ENCODE peak calls at places on chromosomes 4 and X, in nine cellular contexts. H is IMR-90; N is naive thymus-derived CD8-positive, alpha-beta T cell; B is stimulated activated CD4-positive, alpha-beta T cell treated with anti-CD3 and anti-CD28 coated beads, Interleukin-1b, Interleukin-23, amount 100 ng/mL, for 1 hour; U is endothelial cell; L is fibroblast of mammary gland; A is GM12891; R is AG04449; S is H9. O is an unnamed sample.
A peak's percentile ranks its signal among the peaks of the same experiment; 100 is the strongest.

GRCh38 chrX:71367396-71367795 is 1.2 kb downstream of the TAF1 start:
- DNase-seq in A (no peak), H (no peak), L (no peak), N (no peak), S (no peak), B (no peak), U (no peak), R (no peak), O (no peak)

GRCh38 chr4:165351359-165352130 is 24.1 kb downstream of the MSMO1 start:
- DNase-seq in U (no peak), S (peak; percentile 43), R (no peak), L (no peak), A (no peak), N (no peak), H (no peak), B (no peak), O (no peak)

GRCh38 chr4:101784957-101785356 is 5.6 kb upstream of the BANK1 start:
- DNase-seq in U (no peak), B (no peak), S (no peak), H (no peak), L (no peak), R (no peak), N (no peak), A (no peak), O (no peak)

GRCh38 chrX:1093586-1094538 is 118.6 kb downstream of the CRLF2 start:
- DNase-seq in B (no peak), S (no peak), R (no peak), A (no peak), U (no peak), L (no peak), N (no peak), H (no peak), O (no peak)

GRCh38 chr4:29277381-29277780 is 1442.8 kb upstream of the PCDH7 start:
- DNase-seq in B (no peak), R (no peak), N (no peak), A (no peak), L (peak; percentile 44), H (peak; percentile 68), S (no peak), U (no peak), O (no peak)

GRCh38 chr4:106365613-106366012 is 3.0 kb downstream of the GIMD1 start:
- DNase-seq in L (peak; percentile 92), H (peak; percentile 95), R (peak; percentile 78), B (no peak), U (no peak), A (no peak), S (no peak), N (no peak), O (peak; percentile 56)

GRCh38 chr4:98284640-98285046 is 23.5 kb downstream of the RAP1GDS1 start:
- DNase-seq in B (no peak), A (no peak), S (peak; percentile 80), H (peak; percentile 34), R (no peak), L (peak; percentile 32), N (no peak), U (no peak), O (no peak)

GRCh38 chr4:39730067-39730466 is 32.1 kb downstream of the UBE2K start:
- DNase-seq in B (no peak), H (no peak), L (peak; percentile 26), R (no peak), N (no peak), A (no peak), S (no peak), U (no peak), O (no peak)

GRCh38 chrX:37825225-37825842 is 22.0 kb downstream of the DYNLT3 start:
- DNase-seq in N (peak; percentile 51), R (no peak), U (peak; percentile 28), S (peak; percentile 25), H (peak; percentile 38), B (peak; percentile 19), L (peak; percentile 42), A (no peak), O (no peak)

GRCh38 chr4:155604718-155605601 is 61.7 kb upstream of the GUCY1A1 start:
- DNase-seq in H (peak; percentile 93), S (no peak), L (peak; percentile 95), U (no peak), R (no peak), A (no peak), N (no peak), B (no peak), O (peak; percentile 81)

GRCh38 chr4:111230265-111230664 is 607.4 kb upstream of the PITX2 start:
- DNase-seq in B (no peak), S (no peak), L (peak; percentile 3), U (no peak), H (peak; percentile 86), R (peak; percentile 26), A (no peak), N (no peak), O (peak; percentile 23)

GRCh38 chrX:129654652-129655546 is at the start of gene APLN:
- DNase-seq in A (no peak), L (peak; percentile 34), U (peak; percentile 32), S (no peak), R (no peak), N (no peak), H (peak; percentile 19), B (no peak), O (no peak)

GRCh38 chrX:45006002-45006800 is 133.2 kb downstream of the KDM6A start:
- DNase-seq in U (no peak), B (no peak), N (no peak), H (peak; percentile 29), S (peak; percentile 49), R (no peak), A (no peak), L (peak; percentile 25), O (no peak)

GRCh38 chr4:61202100-61202637 is 2.0 kb downstream of the ADGRL3 start:
- DNase-seq in A (peak; percentile 8), N (no peak), H (no peak), S (no peak), L (no peak), U (peak; percentile 39), R (no peak), B (no peak), O (no peak)

GRCh38 chr4:39232100-39232499 is 49.8 kb downstream of the WDR19 start:
- DNase-seq in L (no peak), A (no peak), U (no peak), H (no peak), R (no peak), B (no peak), S (no peak), N (no peak), O (no peak)

GRCh38 chr4:84698962-84699671 is 116.2 kb downstream of the CDS1 start:
- DNase-seq in A (no peak), L (no peak), R (no peak), S (no peak), U (no peak), N (no peak), H (no peak), B (no peak), O (no peak)

GRCh38 chr4:57148177-57148576 is 38.0 kb upstream of the IGFBP7 start:
- DNase-seq in U (no peak), B (no peak), R (no peak), N (no peak), S (no peak), A (no peak), L (peak; percentile 23), H (no peak), O (no peak)

GRCh38 chr4:118888666-118889312 is at the start of gene SYNPO2:
- DNase-seq in L (peak; percentile 81), H (peak; percentile 87), B (peak; percentile 4), N (peak; percentile 19), A (peak; percentile 21), R (no peak), U (peak; percentile 75), S (peak; percentile 91), O (peak; percentile 59)

GRCh38 chr4:169668069-169668721 is 47.8 kb downstream of the CLCN3 start:
- DNase-seq in S (no peak), B (no peak), A (no peak), R (no peak), H (no peak), L (no peak), U (no peak), N (no peak), O (no peak)

GRCh38 chr4:111268769-111269414 is 646.0 kb upstream of the PITX2 start:
- DNase-seq in N (no peak), H (peak; percentile 49), L (peak; percentile 57), A (no peak), S (no peak), B (no peak), U (no peak), R (no peak), O (peak; percentile 12)

GRCh38 chr4:93748380-93748779 is 80.2 kb upstream of the ATOH1 start:
- DNase-seq in L (no peak), R (no peak), S (no peak), U (no peak), N (no peak), H (no peak), B (no peak), A (no peak), O (no peak)

GRCh38 chrX:20300822-20301221 is 34.1 kb upstream of the RPS6KA3 start:
- DNase-seq in R (no peak), U (no peak), L (no peak), N (no peak), S (no peak), H (no peak), B (no peak), A (no peak), O (no peak)

GRCh38 chrX:66164931-66165330 is 884 bp downstream of the HEPH start:
- DNase-seq in A (no peak), L (no peak), B (no peak), U (no peak), N (no peak), R (no peak), H (no peak), S (no peak), O (no peak)

GRCh38 chr4:100876546-100876945 is 358.7 kb upstream of the EMCN start:
- DNase-seq in S (no peak), N (no peak), U (no peak), R (no peak), A (no peak), L (no peak), H (no peak), B (no peak), O (no peak)

GRCh38 chr4:169079942-169080827 is 70.1 kb upstream of the CBR4 start:
- DNase-seq in S (no peak), B (no peak), U (no peak), R (no peak), A (no peak), L (peak; percentile 74), N (no peak), H (peak; percentile 77), O (peak; percentile 61)

GRCh38 chr4:122921971-122922876 is at the start of gene NUDT6:
- DNase-seq in H (peak; percentile 69), N (peak; percentile 17), S (peak; percentile 68), B (no peak), L (peak; percentile 74), A (peak; percentile 32), R (no peak), U (peak; percentile 55), O (no peak)

GRCh38 chrX:69137371-69137881 is 27.8 kb downstream of the PJA1 start:
- DNase-seq in U (peak; percentile 4), N (no peak), R (no peak), B (no peak), L (peak; percentile 75), H (peak; percentile 75), S (peak; percentile 49), A (no peak), O (peak; percentile 52)

GRCh38 chr4:128225148-128225547 is 62.5 kb downstream of the PGRMC2 start:
- DNase-seq in N (no peak), U (no peak), L (peak; percentile 24), S (no peak), B (no peak), A (no peak), H (peak; percentile 82), R (peak; percentile 89), O (peak; percentile 35)

GRCh38 chr4:77449996-77450395 is 155.6 kb upstream of the CXCL13 start:
- DNase-seq in B (no peak), A (no peak), S (no peak), R (no peak), N (no peak), H (no peak), L (no peak), U (no peak), O (no peak)

GRCh38 chr4:173752610-173753009 is 222.6 kb upstream of the HAND2 start:
- DNase-seq in N (no peak), R (no peak), B (no peak), A (no peak), U (peak; percentile 65), H (peak; percentile 4), L (peak; percentile 46), S (peak; percentile 85), O (no peak)

GRCh38 chrX:46226422-46226821 is 318.8 kb downstream of the ZNF674 start:
- DNase-seq in H (no peak), L (no peak), N (no peak), R (no peak), B (no peak), S (no peak), U (no peak), A (no peak), O (no peak)

O was measured in AG09319.